ENCODE peak calls at places on chromosome 7, in nine cellular contexts. X is HTR-8/SVneo; T is CD4-positive, alpha-beta memory T cell; Y is hepatic stellate cell; O is adrenal gland; A is activated T-cell treated with anti-CD3 and anti-CD28 coated beads for 48 hours; R is H7; I is ELR; Z is Daoy. B is an unnamed sample.

GRCh38 chr7:138813945-138814344 is 15.9 kb upstream of the ATP6V0A4 start:
- DNase-seq in X (no peak), T (no peak), Y (no peak), O (no peak), A (no peak), R (no peak), I (no peak), Z (no peak), B (no peak)

GRCh38 chr7:8141070-8141469 is 120.9 kb downstream of the ICA1 start:
- DNase-seq in X (no peak), T (no peak), Y (no peak), O (no peak), A (no peak), R (no peak), I (no peak), Z (no peak), B (no peak)

GRCh38 chr7:45084336-45084735 is 4.4 kb downstream of the NACAD start:
- DNase-seq in X (no peak), T (no peak), Y (no peak), O (no peak), A (no peak), R (peak; percentile 33), I (no peak), Z (no peak), B (peak; percentile 89)

GRCh38 chr7:71348751-71349415 is 216.9 kb downstream of the GALNT17 start:
- DNase-seq in X (no peak), T (no peak), Y (no peak), O (no peak), A (no peak), R (peak; percentile 22), I (no peak), Z (no peak), B (no peak)

GRCh38 chr7:44867073-44867990 is 18.0 kb downstream of the PURB start:
- DNase-seq in X (peak; percentile 75), T (no peak), Y (peak; percentile 82), O (peak; percentile 79), A (no peak), R (no peak), I (peak; percentile 90), Z (peak; percentile 94), B (peak; percentile 93)

GRCh38 chr7:50869108-50869716 is 86.5 kb upstream of the GRB10 start:
- DNase-seq in X (no peak), T (no peak), Y (peak; percentile 79), O (no peak), A (no peak), R (no peak), I (peak; percentile 67), Z (peak; percentile 91), B (peak; percentile 82)

GRCh38 chr7:131773413-131773812 is 217.0 kb upstream of the PODXL start:
- DNase-seq in X (no peak), T (no peak), Y (no peak), O (no peak), A (no peak), R (no peak), I (no peak), Z (no peak), B (no peak)

GRCh38 chr7:10181996-10182395 is 791.7 kb upstream of the PHF14 start:
- DNase-seq in X (no peak), T (no peak), Y (no peak), O (no peak), A (no peak), R (no peak), I (no peak), Z (no peak), B (peak; percentile 25)

GRCh38 chr7:2251841-2252771 is 10.1 kb downstream of the NUDT1 start:
- DNase-seq in X (no peak), T (no peak), Y (no peak), O (no peak), A (no peak), R (peak; percentile 77), I (no peak), Z (no peak), B (no peak)

GRCh38 chr7:42237162-42237821 is at the start of gene GLI3:
- DNase-seq in X (peak; percentile 92), T (no peak), Y (peak; percentile 97), O (peak; percentile 86), A (peak; percentile 33), R (peak; percentile 94), I (peak; percentile 96), Z (peak; percentile 98), B (peak; percentile 99)

GRCh38 chr7:77757589-77757988 is 40.6 kb downstream of the TMEM60 start:
- DNase-seq in X (no peak), T (no peak), Y (no peak), O (no peak), A (no peak), R (no peak), I (no peak), Z (no peak), B (no peak)

GRCh38 chr7:154907651-154908620 is 95.0 kb downstream of the PAXIP1 start:
- DNase-seq in X (no peak), T (no peak), Y (no peak), O (no peak), A (no peak), R (no peak), I (no peak), Z (no peak), B (peak; percentile 27)

GRCh38 chr7:96084880-96085551 is 236.9 kb downstream of the SLC25A13 start:
- DNase-seq in X (no peak), T (no peak), Y (peak; percentile 4), O (no peak), A (no peak), R (no peak), I (peak; percentile 85), Z (peak; percentile 30), B (no peak)

GRCh38 chr7:26102176-26102575 is 49.8 kb upstream of the NFE2L3 start:
- DNase-seq in X (no peak), T (no peak), Y (no peak), O (no peak), A (no peak), R (no peak), I (no peak), Z (no peak), B (no peak)

GRCh38 chr7:65980478-65981250 is 1.3 kb downstream of the GUSB start:
- DNase-seq in X (no peak), T (peak; percentile 54), Y (peak; percentile 26), O (peak; percentile 81), A (peak; percentile 41), R (no peak), I (peak; percentile 37), Z (peak; percentile 75), B (peak; percentile 80)

GRCh38 chr7:87356448-87356847 is 11.0 kb downstream of the CROT start:
- DNase-seq in X (no peak), T (no peak), Y (no peak), O (no peak), A (no peak), R (no peak), I (no peak), Z (no peak), B (no peak)

GRCh38 chr7:95527776-95528250 is 42.1 kb downstream of the ASB4 start:
- DNase-seq in X (no peak), T (no peak), Y (no peak), O (no peak), A (no peak), R (no peak), I (no peak), Z (no peak), B (no peak)

GRCh38 chr7:155576416-155576815 is 30.1 kb upstream of the CNPY1 start:
- DNase-seq in X (no peak), T (no peak), Y (no peak), O (no peak), A (no peak), R (no peak), I (no peak), Z (no peak), B (peak; percentile 71)

GRCh38 chr7:84637568-84638338 is 443.2 kb upstream of the SEMA3A start:
- DNase-seq in X (peak; percentile 45), T (no peak), Y (peak; percentile 20), O (no peak), A (no peak), R (no peak), I (peak; percentile 95), Z (peak; percentile 66), B (no peak)

GRCh38 chr7:55190511-55191160 is 171.8 kb downstream of the EGFR start:
- DNase-seq in X (no peak), T (no peak), Y (no peak), O (no peak), A (no peak), R (no peak), I (no peak), Z (no peak), B (no peak)

GRCh38 chr7:134905375-134905774 is 80.9 kb upstream of the AGBL3 start:
- DNase-seq in X (no peak), T (no peak), Y (peak; percentile 41), O (no peak), A (no peak), R (no peak), I (peak; percentile 74), Z (peak; percentile 82), B (peak; percentile 50)

GRCh38 chr7:92075455-92076158 is 58.7 kb downstream of the CYP51A1 start:
- DNase-seq in X (no peak), T (no peak), Y (no peak), O (no peak), A (no peak), R (no peak), I (peak; percentile 2), Z (no peak), B (no peak)

GRCh38 chr7:104207348-104207730 is 474 bp downstream of the ORC5 start:
- DNase-seq in X (no peak), T (no peak), Y (peak; percentile 4), O (no peak), A (no peak), R (no peak), I (peak; percentile 21), Z (no peak), B (no peak)

GRCh38 chr7:2826806-2827205 is 17.3 kb downstream of the GNA12 start:
- DNase-seq in X (no peak), T (no peak), Y (no peak), O (no peak), A (no peak), R (no peak), I (no peak), Z (no peak), B (peak; percentile 92)

GRCh38 chr7:44994877-44995554 is 5.0 kb upstream of the CCM2 start:
- DNase-seq in X (no peak), T (no peak), Y (no peak), O (no peak), A (no peak), R (no peak), I (no peak), Z (no peak), B (no peak)

GRCh38 chr7:150753239-150753638 is 16.0 kb downstream of the GIMAP5 start:
- DNase-seq in X (no peak), T (no peak), Y (no peak), O (no peak), A (no peak), R (no peak), I (no peak), Z (no peak), B (no peak)

GRCh38 chr7:7221602-7222038 is 39.3 kb downstream of the C1GALT1 start:
- DNase-seq in X (peak; percentile 21), T (no peak), Y (peak; percentile 57), O (no peak), A (no peak), R (no peak), I (peak; percentile 83), Z (peak; percentile 68), B (no peak)

GRCh38 chr7:101869901-101870290 is 52.5 kb downstream of the CUX1 start:
- DNase-seq in X (no peak), T (no peak), Y (no peak), O (no peak), A (no peak), R (no peak), I (no peak), Z (no peak), B (no peak)

B was measured in osteoblast.